ENCODE peak calls at places on chromosomes 7 and 10, in eight cellular contexts. G, R, E, X, A, K, B and V are unnamed samples. For H3K9me3, the result is how much of the 10 kb centered on the place peaks cover.

GRCh38 chr7:83610649-83611304 is 38.2 kb downstream of the SEMA3E start:
- DNase-seq in G (no peak), R (no peak), E (no peak), X (no peak), A (no peak), K (no peak), B (no peak), V (no peak)

GRCh38 chr7:143909863-143910262 is 7.9 kb upstream of the TCAF1 start:
- DNase-seq in G (no peak), R (peak), E (no peak), X (no peak), A (no peak), K (no peak), B (no peak), V (no peak)

GRCh38 chr10:69953851-69954250 is 98.8 kb upstream of the MACROH2A2 start:
- DNase-seq in G (no peak), R (no peak), E (no peak), X (no peak), A (no peak), K (no peak), B (no peak), V (no peak)

GRCh38 chr10:11434323-11434722 is 177.1 kb downstream of the USP6NL start:
- DNase-seq in G (no peak), R (no peak), E (no peak), X (no peak), A (no peak), K (no peak), B (no peak), V (no peak)

GRCh38 chr10:12708921-12709320 is 292.6 kb downstream of the CCDC3 start:
- DNase-seq in G (peak), R (no peak), E (no peak), X (no peak), A (no peak), K (no peak), B (no peak), V (no peak)

GRCh38 chr10:75926763-75927162 is 495.3 kb downstream of the LRMDA start:
- DNase-seq in G (peak), R (no peak), E (no peak), X (no peak), A (peak), K (no peak), B (no peak), V (no peak)

GRCh38 chr7:149849174-149849573 is 11.0 kb downstream of the ZNF862 start:
- DNase-seq in G (no peak), R (no peak), E (no peak), X (no peak), A (no peak), K (no peak), B (no peak), V (no peak)

GRCh38 chr7:128876586-128876977 is 13.9 kb downstream of the ATP6V1F start:
- DNase-seq in G (no peak), R (no peak), E (no peak), X (no peak), A (no peak), K (no peak), B (peak), V (no peak)

GRCh38 chr10:4352566-4352961 is 473.4 kb upstream of the AKR1E2 start:
- DNase-seq in G (peak), R (peak), E (peak), X (no peak), A (no peak), K (no peak), B (no peak), V (no peak)

GRCh38 chr10:92965314-92965713 is 95.3 kb upstream of the CYP26C1 start:
- DNase-seq in G (no peak), R (peak), E (no peak), X (no peak), A (no peak), K (peak), B (no peak), V (no peak)

GRCh38 chr10:32204606-32205005 is 142.4 kb downstream of the EPC1 start:
- DNase-seq in G (no peak), R (no peak), E (no peak), X (no peak), A (no peak), K (no peak), B (no peak), V (no peak)

GRCh38 chr7:128000048-128000447 is 31.2 kb downstream of the LRRC4 start:
- DNase-seq in G (no peak), R (no peak), E (no peak), X (no peak), A (no peak), K (no peak), B (no peak), V (no peak)

GRCh38 chr7:63041786-63042185 is 956.9 kb upstream of the ZNF722 start:
- DNase-seq in G (no peak), R (no peak), E (no peak), X (no peak), A (no peak), K (no peak), B (no peak), V (no peak)

GRCh38 chr7:111357691-111358090 is 204.6 kb downstream of the IMMP2L start:
- DNase-seq in G (no peak), R (peak), E (no peak), X (no peak), A (no peak), K (no peak), B (no peak), V (no peak)

GRCh38 chr10:46514431-46514861 is 42.0 kb downstream of the GPRIN2 start:
- DNase-seq in G (peak), R (no peak), E (no peak), X (no peak), A (no peak), K (no peak), B (peak), V (no peak)

GRCh38 chr10:73946253-73947145 is 35.6 kb downstream of the PLAU start:
- DNase-seq in G (no peak), R (no peak), E (no peak), X (no peak), A (no peak), K (no peak), B (no peak), V (no peak)

DNA sequence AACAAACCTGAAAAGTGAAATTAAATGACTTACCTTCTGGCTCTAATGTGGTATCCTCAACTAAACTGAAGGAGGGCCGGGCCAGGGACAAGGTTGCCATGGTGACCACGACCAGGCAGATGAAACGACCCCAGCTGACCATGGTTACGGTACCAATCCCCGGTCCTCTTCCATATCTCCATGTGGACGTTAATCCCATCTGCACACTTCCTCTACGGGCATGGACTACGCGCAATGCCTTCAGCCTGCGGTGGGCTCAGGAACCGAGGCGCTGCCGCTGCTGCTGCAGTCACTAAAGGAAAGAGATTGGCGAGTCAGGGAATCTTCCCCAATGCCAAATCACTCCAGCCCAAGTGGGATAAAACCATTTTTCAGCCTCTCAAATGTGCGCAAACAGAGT is 4.6 kb downstream of the FGFR2 start:
- DNase-seq in G (no peak), R (no peak), E (no peak), X (no peak), A (no peak), K (no peak), B (no peak), V (no peak)
- H3K4me3 ChIP-seq in G (no peak), R (no peak), E (no peak), X (no peak), A (peak), K (no peak), B (no peak), V (no peak)

GRCh38 chr7:106451171-106451570 is 166.4 kb upstream of the NAMPT start:
- DNase-seq in G (no peak), R (no peak), E (no peak), X (no peak), A (no peak), K (no peak), B (no peak), V (no peak)

GRCh38 chr7:106450716-106451115 is 165.9 kb upstream of the NAMPT start:
- DNase-seq in G (no peak), R (no peak), E (no peak), X (no peak), A (no peak), K (no peak), B (no peak), V (no peak)

GRCh38 chr7:106447318-106447847 is 162.6 kb upstream of the NAMPT start:
- DNase-seq in G (no peak), R (no peak), E (no peak), X (no peak), A (no peak), K (no peak), B (no peak), V (no peak)

GRCh38 chr7:106448346-106448991 is 163.7 kb upstream of the NAMPT start:
- DNase-seq in G (no peak), R (no peak), E (no peak), X (no peak), A (no peak), K (no peak), B (no peak), V (no peak)

GRCh38 chr7:106448992-106449859 is 164.4 kb upstream of the NAMPT start:
- DNase-seq in G (no peak), R (no peak), E (no peak), X (no peak), A (no peak), K (no peak), B (no peak), V (no peak)
- H3K9me3 ChIP-seq in G (under half), R (under half), E (under half), X (under half), A (under half), K (under half), B (under half), V (under half)

DNA sequence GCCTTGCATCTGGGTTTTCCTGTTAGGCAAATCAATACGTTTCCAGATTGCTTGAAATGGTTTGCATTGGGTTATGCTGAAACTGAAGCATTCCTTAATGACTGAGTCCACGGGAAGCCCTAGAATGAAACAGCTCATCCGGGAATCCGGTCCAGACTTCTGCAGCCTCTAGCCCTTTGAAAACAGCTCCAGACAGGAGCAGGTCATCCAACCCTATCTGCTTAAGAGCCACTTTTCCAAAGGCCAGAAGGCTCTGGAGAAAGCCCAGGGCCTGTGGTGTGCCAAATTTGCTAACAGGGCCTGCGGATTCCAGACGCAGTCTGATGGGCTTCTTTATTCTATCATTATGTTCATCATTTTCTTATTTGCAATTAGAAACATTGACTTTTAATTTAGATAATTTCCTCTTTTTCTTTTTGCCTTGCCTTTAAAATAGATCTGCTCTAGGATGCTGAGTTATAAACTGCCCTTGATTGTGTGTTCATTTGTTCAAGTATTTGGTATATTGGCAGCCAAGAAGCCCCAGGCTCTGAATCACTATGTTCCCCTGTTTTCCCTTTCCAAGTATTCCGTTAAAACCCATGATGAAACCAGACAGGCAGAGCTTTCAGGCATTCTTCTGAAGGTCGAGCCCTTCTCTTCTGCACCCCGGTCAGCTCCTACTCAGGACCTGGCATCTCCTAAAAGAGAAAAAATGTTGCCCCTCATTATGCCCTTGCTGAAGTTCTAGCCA is 265.3 kb downstream of the SKIDA1 start:
- DNase-seq in G (no peak), R (no peak), E (peak), X (no peak), A (no peak), K (no peak), B (no peak), V (no peak)
- H3K27ac ChIP-seq in G (no peak), R (no peak), E (no peak), X (no peak), A (no peak), K (no peak), B (peak), V (no peak)

GRCh38 chr7:155377837-155378579 is 79.9 kb upstream of the EN2 start:
- DNase-seq in G (no peak), R (no peak), E (peak), X (no peak), A (no peak), K (no peak), B (no peak), V (no peak)
- H3K4me3 ChIP-seq in G (peak), R (peak), E (peak), X (peak), A (no peak), K (no peak), B (peak), V (peak)

DNA sequence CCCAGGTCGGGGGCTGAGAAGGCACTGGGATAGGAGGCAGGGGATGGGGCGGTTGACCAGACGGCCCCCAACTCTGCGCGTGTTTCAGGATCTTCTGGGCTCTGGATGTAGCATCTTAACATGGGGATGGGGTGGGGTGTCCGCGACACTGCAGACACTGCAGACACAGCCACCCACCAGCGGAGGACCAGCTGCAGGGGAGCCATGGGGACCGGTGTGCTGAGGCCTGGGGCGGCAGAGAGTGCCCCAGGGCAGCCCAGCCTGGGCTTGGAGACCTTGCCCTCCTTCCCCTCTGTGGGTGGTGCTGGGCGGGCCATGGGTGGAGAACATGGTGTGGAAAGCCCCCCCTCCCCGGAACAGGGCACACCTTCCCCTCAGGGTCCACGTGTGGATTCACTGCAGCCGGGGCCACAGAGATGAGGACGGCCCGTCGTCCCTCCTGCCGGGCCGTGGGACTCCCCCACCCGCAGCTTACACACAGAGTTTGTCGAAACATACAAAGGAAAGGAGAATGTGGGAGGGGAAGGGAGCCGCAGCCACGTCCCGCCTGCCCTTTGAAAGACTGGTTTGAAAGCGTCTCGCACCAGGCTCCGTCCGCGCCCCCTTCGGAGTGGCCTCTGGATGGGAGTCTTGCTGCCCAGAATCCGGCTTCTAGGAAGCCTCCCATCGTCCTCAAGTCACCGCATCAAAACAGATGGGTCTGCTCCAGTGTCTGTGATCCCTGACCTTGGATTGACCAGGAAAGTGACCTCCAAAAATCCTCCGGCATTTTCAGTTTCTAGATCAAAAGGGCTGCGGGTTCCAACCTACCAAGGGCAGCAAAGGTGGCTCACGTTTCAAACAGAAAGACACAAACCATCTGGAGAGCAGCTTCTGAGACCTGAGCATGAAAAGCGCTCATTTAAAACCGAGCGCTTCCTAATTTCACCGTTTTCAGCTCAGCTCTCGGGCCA is 91.5 kb upstream of the TCERG1L start:
- DNase-seq in G (no peak), R (no peak), E (no peak), X (no peak), A (no peak), K (no peak), B (no peak), V (no peak)
- H3K9me3 ChIP-seq in G (under half), R (under half), E (under half), X (half or more), A (under half), K (under half), B (under half), V (under half)

DNA sequence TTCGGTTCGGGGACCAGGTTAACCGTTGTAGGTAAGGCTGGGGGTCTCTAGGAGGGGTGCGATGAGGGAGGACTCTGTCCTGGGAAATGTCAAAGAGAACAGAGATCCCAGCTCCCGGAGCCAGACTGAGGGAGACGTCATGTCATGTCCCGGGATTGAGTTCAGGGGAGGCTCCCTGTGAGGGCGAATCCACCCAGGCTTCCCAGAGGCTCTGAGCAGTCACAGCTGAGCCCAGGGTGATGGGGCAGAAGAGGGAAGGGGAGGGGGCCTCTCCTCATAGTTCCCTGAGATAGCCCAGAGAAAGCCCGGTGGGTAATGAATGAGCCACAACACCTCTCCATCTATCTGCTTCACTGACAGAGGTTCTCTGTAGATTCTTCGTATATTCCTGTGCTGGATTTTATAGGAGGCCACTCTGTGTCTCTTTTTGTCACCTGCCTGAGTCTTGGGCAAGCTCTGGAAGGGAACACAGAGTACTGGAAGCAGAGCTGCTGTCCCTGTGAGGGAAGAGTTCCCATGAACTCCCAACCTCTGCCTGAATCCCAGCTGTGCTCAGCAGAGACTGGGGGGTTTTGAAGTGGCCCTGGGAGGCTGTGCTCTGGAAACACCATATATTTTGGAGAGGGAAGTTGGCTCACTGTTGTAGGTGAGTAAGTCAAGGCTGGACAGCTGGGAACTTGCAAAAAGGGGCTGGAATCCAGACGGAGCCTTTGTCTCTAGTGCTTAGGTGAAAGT is 16.4 kb downstream of the PRSS2 start:
- DNase-seq in G (no peak), R (no peak), E (no peak), X (no peak), A (no peak), K (no peak), B (no peak), V (no peak)
- H3K27ac ChIP-seq in G (no peak), R (no peak), E (no peak), X (no peak), A (no peak), K (no peak), B (peak), V (no peak)